ENCODE peak calls at places on chromosome 2, in four cellular contexts. Q is GM13977, A is transverse colon, D is psoas muscle. P is an unnamed sample.

GRCh38 chr2:184562532-184562931 is 35.8 kb upstream of the ZNF804A start:
- DNase-seq in Q (no peak), A (no peak), D (no peak), P (no peak)

GRCh38 chr2:219695145-219695544 is 67.7 kb downstream of the SLC4A3 start:
- DNase-seq in Q (no peak), A (no peak), D (no peak), P (no peak)

GRCh38 chr2:3470166-3470651 is 49.1 kb downstream of the ADI1 start:
- DNase-seq in Q (no peak), A (no peak), D (peak), P (no peak)

GRCh38 chr2:85758361-85759256 is 4.8 kb downstream of the ATOH8 start:
- DNase-seq in Q (no peak), A (no peak), D (no peak), P (no peak)

GRCh38 chr2:8627019-8627691 is 54.7 kb upstream of the ID2 start:
- DNase-seq in Q (no peak), A (peak), D (no peak), P (no peak)

GRCh38 chr2:137091704-137092103 is 326.4 kb downstream of the THSD7B start:
- DNase-seq in Q (no peak), A (no peak), D (no peak), P (no peak)

GRCh38 chr2:120346034-120346666 is at the start of gene INHBB:
- DNase-seq in Q (peak), A (peak), D (no peak), P (peak)

GRCh38 chr2:217433522-217433921 is 569.3 kb downstream of the TNS1 start:
- DNase-seq in Q (no peak), A (no peak), D (no peak), P (peak)

GRCh38 chr2:21772624-21773023 is 648.9 kb downstream of the TDRD15 start:
- DNase-seq in Q (no peak), A (no peak), D (no peak), P (no peak)

GRCh38 chr2:64617631-64618151 is 36.0 kb downstream of the SERTAD2 start:
- DNase-seq in Q (no peak), A (no peak), D (no peak), P (no peak)

GRCh38 chr2:37366773-37367172 is 22.3 kb downstream of the QPCT start:
- DNase-seq in Q (no peak), A (no peak), D (no peak), P (no peak)

GRCh38 chr2:99154643-99155536 is at the start of the genes LIPT1 and TSGA10:
- DNase-seq in Q (peak), A (peak), D (peak), P (peak)
- TF ChIP-seq CTCF in Q (no peak), A (no peak), D (no peak), P (no peak)

DNA sequence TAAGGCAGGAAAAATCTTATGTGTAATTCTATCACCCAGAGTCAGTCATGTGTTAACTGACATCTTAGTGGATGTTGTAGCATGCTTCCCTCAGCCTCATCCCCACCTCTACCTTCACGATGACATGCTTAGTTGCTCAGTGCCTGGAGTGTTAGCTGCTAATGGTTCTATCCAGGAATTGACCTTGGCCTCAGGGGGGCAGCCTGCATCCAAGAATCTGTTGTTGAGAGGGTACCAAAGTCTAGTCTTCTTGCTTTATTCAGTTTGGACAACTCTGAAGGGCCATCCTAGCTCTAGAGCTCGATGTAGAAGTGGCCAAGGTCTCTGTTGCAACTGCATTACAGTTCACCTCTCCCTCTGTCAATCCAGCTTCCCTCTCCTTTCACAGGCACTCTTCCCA is 61.2 kb downstream of the ACYP2 start:
- DNase-seq in Q (peak), A (peak), D (peak), P (peak)
- TF ChIP-seq CTCF in Q (peak), A (no peak), D (peak), P (peak)

GRCh38 chr2:172783091-172783898 is 47.6 kb downstream of the RAPGEF4 start:
- DNase-seq in Q (no peak), A (no peak), D (no peak), P (peak)
- TF ChIP-seq CTCF in Q (no peak), A (no peak), D (no peak), P (no peak)

GRCh38 chr2:45825001-45825651 is 173.7 kb downstream of the PRKCE start:
- DNase-seq in Q (no peak), A (no peak), D (no peak), P (no peak)
- TF ChIP-seq CTCF in Q (peak), A (no peak), D (no peak), P (no peak)

P was measured in nephron progenitor cell.